ENCODE peak calls at places on chromosomes 11 and 22, in ten cellular contexts. N, H, K, L, P, O, Q, G, Y and T are unnamed samples.

GRCh38 chr11:32196137-32196536 is 105.3 kb downstream of the RCN1 start:
- DNase-seq in N (no peak), H (no peak), K (no peak), L (no peak), P (no peak), O (no peak), Q (no peak), G (no peak), Y (no peak), T (no peak)

GRCh38 chr22:49964136-49964492 is 3.5 kb downstream of the PIM3 start:
- DNase-seq in N (no peak), H (no peak), K (peak; percentile 40), L (no peak), P (no peak), O (no peak), Q (no peak), G (no peak), Y (peak; percentile 60), T (peak; percentile 7)

GRCh38 chr22:38618682-38619081 is 37.5 kb downstream of the FAM227A start:
- DNase-seq in N (no peak), H (no peak), K (no peak), L (no peak), P (no peak), O (no peak), Q (no peak), G (peak; percentile 6), Y (no peak), T (no peak)

GRCh38 chr11:35227551-35228341 is 88.8 kb downstream of the CD44 start:
- DNase-seq in N (no peak), H (no peak), K (no peak), L (no peak), P (no peak), O (no peak), Q (no peak), G (no peak), Y (no peak), T (no peak)

GRCh38 chr11:119509277-119509841 is 86.4 kb upstream of the THY1 start:
- DNase-seq in N (no peak), H (no peak), K (no peak), L (no peak), P (no peak), O (no peak), Q (no peak), G (no peak), Y (no peak), T (no peak)

GRCh38 chr22:17167486-17167885 is 8.4 kb upstream of the HDHD5 start:
- DNase-seq in N (no peak), H (peak; percentile 66), K (peak; percentile 87), L (no peak), P (no peak), O (no peak), Q (no peak), G (no peak), Y (no peak), T (no peak)

GRCh38 chr11:60310407-60310998 is 16.6 kb upstream of the MS4A6E start:
- DNase-seq in N (peak; percentile 9), H (peak; percentile 40), K (peak; percentile 31), L (no peak), P (no peak), O (no peak), Q (no peak), G (no peak), Y (no peak), T (no peak)

GRCh38 chr22:24948356-24949202 is 2.1 kb upstream of the LHFPL7 start:
- DNase-seq in N (no peak), H (no peak), K (no peak), L (no peak), P (no peak), O (no peak), Q (no peak), G (no peak), Y (no peak), T (no peak)

GRCh38 chr11:75413864-75414263 is 14.5 kb downstream of the RPS3 start:
- DNase-seq in N (no peak), H (no peak), K (no peak), L (no peak), P (no peak), O (no peak), Q (no peak), G (no peak), Y (no peak), T (no peak)